ENCODE peak calls at places on chromosome 4, in nine cellular contexts. V is esophagus squamous epithelium; I is CD8-positive, alpha-beta T cell; P is fibroblast of lung; C is kidney; U is WERI-Rb-1; K is neural progenitor cell; L is psoas muscle; G is spleen. F is an unnamed sample.

GRCh38 chr4:87240341-87240740 is 19.9 kb upstream of the KLHL8 start:
- DNase-seq in G (no peak), K (no peak), P (no peak), C (no peak), U (no peak), I (no peak), V (no peak), L (no peak), F (peak)

GRCh38 chr4:83605744-83606172 is 69.8 kb downstream of the GPAT3 start:
- DNase-seq in K (no peak), L (no peak), I (no peak), V (no peak), P (no peak), C (no peak), U (no peak), G (no peak), F (no peak)

GRCh38 chr4:22969314-22969896 is 276.7 kb downstream of the GBA3 start:
- DNase-seq in I (no peak), G (no peak), V (no peak), C (no peak), K (peak), U (no peak), P (peak), L (no peak), F (peak)

GRCh38 chr4:139786494-139787354 is 121.1 kb downstream of the MGST2 start:
- DNase-seq in P (no peak), L (no peak), G (no peak), C (no peak), V (no peak), K (no peak), U (peak), I (no peak), F (no peak)

GRCh38 chr4:159175989-159176375 is 73.1 kb downstream of the RAPGEF2 start:
- DNase-seq in P (no peak), G (no peak), C (no peak), V (no peak), I (no peak), U (no peak), L (no peak), K (no peak), F (no peak)

GRCh38 chr4:2288051-2288541 is 26.2 kb upstream of the MXD4 start:
- DNase-seq in K (no peak), C (peak), I (no peak), V (no peak), L (peak), U (peak), G (peak), P (no peak), F (peak)

GRCh38 chr4:185285632-185286393 is 76.4 kb downstream of the SNX25 start:
- DNase-seq in U (no peak), V (no peak), L (no peak), G (no peak), I (no peak), C (no peak), P (no peak), K (no peak), F (no peak)

GRCh38 chr4:145388043-145388442 is 93.6 kb upstream of the SMAD1 start:
- DNase-seq in L (no peak), C (no peak), P (peak), U (no peak), K (no peak), V (no peak), I (no peak), G (no peak), F (no peak)

GRCh38 chr4:48705609-48706008 is 74.5 kb downstream of the FRYL start:
- DNase-seq in C (no peak), P (no peak), U (no peak), V (no peak), L (no peak), I (no peak), G (no peak), K (no peak), F (no peak)

GRCh38 chr4:101177146-101177545 is 170.2 kb downstream of the PPP3CA start:
- DNase-seq in P (no peak), V (no peak), L (no peak), C (no peak), I (no peak), G (no peak), U (no peak), K (no peak), F (no peak)

GRCh38 chr4:101178731-101179130 is 168.6 kb downstream of the PPP3CA start:
- DNase-seq in V (no peak), U (no peak), C (no peak), G (no peak), P (peak), I (no peak), L (no peak), K (no peak), F (no peak)

GRCh38 chr4:101175896-101176676 is 171.2 kb downstream of the PPP3CA start:
- DNase-seq in V (no peak), L (no peak), U (no peak), G (no peak), K (no peak), P (no peak), C (no peak), I (no peak), F (no peak)

GRCh38 chr4:101171747-101172146 is 175.6 kb downstream of the PPP3CA start:
- DNase-seq in V (no peak), I (no peak), U (no peak), L (no peak), C (no peak), G (no peak), K (no peak), P (peak), F (no peak)

DNA sequence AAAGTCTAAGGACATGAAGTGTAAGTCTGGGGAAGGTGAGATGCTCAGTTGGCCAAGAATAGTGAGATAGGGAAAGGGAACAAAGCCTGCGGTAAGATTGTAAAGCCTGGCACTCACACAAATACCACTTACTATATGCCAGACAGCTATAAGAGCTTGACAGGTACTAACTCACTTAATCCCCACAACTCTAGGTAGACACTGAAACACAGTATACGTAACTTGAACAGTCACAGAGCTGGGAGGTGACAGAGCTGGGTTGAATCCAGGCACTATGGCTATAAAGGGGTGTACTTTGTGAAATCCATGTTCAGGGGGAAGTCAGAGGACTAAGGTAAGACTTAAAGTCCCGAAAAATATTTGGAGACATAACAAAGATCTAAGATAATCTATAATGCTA is 172.6 kb downstream of the PPP3CA start:
- DNase-seq in C (no peak), V (no peak), G (no peak), K (no peak), U (no peak), P (no peak), L (no peak), I (no peak), F (no peak)
- H3K27ac ChIP-seq in C (no peak), V (no peak), G (no peak), K (no peak), U (no peak), P (no peak), L (no peak), I (no peak), F (no peak)

DNA sequence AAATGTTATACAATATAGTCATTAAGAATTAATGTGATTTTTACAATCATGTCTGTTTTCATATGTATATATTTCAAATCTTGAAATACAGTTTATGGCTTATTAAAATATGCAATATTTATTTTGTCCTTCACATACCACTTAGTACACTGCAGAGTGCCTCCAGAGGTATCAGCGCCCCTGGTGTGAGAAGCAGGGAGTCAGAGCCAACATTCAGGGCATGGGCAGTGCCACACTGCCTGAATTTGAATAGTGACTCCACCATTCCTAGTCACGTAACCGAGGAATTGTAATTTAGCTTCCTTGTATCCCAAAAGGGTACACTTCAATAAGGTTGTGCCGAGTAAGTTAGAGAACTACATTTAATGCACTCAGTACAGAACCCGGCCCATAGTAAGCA is 4.3 kb upstream of the C4orf54 start:
- DNase-seq in L (no peak), G (no peak), C (no peak), V (no peak), K (no peak), U (no peak), P (no peak), I (no peak), F (no peak)
- TF ChIP-seq CTCF in L (no peak), G (no peak), C (no peak), V (no peak), K (no peak), U (no peak), P (no peak), I (no peak), F (no peak)

GRCh38 chr4:8401665-8402064 is 38.9 kb downstream of the ACOX3 start:
- DNase-seq in V (no peak), C (no peak), U (no peak), L (no peak), P (no peak), G (no peak), I (no peak), K (no peak), F (peak)
- H3K27ac ChIP-seq in V (peak), C (peak), U (no peak), L (peak), P (no peak), G (no peak), I (no peak), K (no peak), F (no peak)

GRCh38 chr4:104457308-104457981 is 37.2 kb downstream of the CXXC4 start:
- DNase-seq in K (no peak), U (no peak), C (no peak), V (no peak), P (no peak), I (no peak), L (no peak), G (no peak), F (no peak)

GRCh38 chr4:104446431-104446925 is 48.2 kb downstream of the CXXC4 start:
- DNase-seq in G (no peak), C (no peak), V (no peak), I (no peak), L (no peak), U (no peak), P (no peak), K (no peak), F (no peak)

GRCh38 chr4:104447346-104447745 is 47.3 kb downstream of the CXXC4 start:
- DNase-seq in P (peak), K (no peak), L (no peak), C (no peak), I (no peak), V (no peak), U (no peak), G (no peak), F (no peak)

GRCh38 chr4:104449537-104449936 is 45.2 kb downstream of the CXXC4 start:
- DNase-seq in P (no peak), K (no peak), L (no peak), I (no peak), V (no peak), C (no peak), G (no peak), U (no peak), F (no peak)

GRCh38 chr4:104451573-104451972 is 43.1 kb downstream of the CXXC4 start:
- DNase-seq in L (no peak), C (no peak), P (peak), K (peak), G (no peak), U (peak), V (no peak), I (no peak), F (no peak)
- TF ChIP-seq CTCF in L (peak), C (peak), P (peak), K (peak), G (no peak), U (peak), V (no peak), I (no peak), F (no peak)

GRCh38 chr4:17680559-17680958 is 66.1 kb downstream of the MED28 start:
- DNase-seq in C (no peak), K (no peak), L (no peak), G (no peak), V (no peak), P (no peak), U (no peak), I (no peak), F (no peak)
- H3K27ac ChIP-seq in C (no peak), K (no peak), L (peak), G (no peak), V (no peak), P (no peak), U (no peak), I (no peak), F (no peak)

GRCh38 chr4:105627620-105628019 is 75.2 kb downstream of the ARHGEF38 start:
- DNase-seq in U (no peak), L (no peak), K (no peak), V (no peak), G (no peak), I (no peak), C (no peak), P (no peak), F (no peak)
- TF ChIP-seq CTCF in U (no peak), L (no peak), K (no peak), V (no peak), G (no peak), I (no peak), C (no peak), P (no peak), F (no peak)